ENCODE peak calls at places on chromosomes 7 and 10, in nine cellular contexts. Y is GM10248, E is cardiac fibroblast, Z is GM12865, X is spleen, M is left ventricle myocardium inferior, L is Peyer's patch, K is left lung, C is fibroblast of lung. B is an unnamed sample.

GRCh38 chr7:128392446-128393327 is 17.1 kb downstream of the IMPDH1 start:
- DNase-seq in Y (no peak), E (no peak), Z (no peak), X (no peak), M (no peak), L (no peak), K (peak), C (no peak), B (no peak)

GRCh38 chr10:56805022-56805421 is 444.0 kb upstream of the ZWINT start:
- DNase-seq in Y (no peak), E (no peak), Z (no peak), X (no peak), M (no peak), L (no peak), K (no peak), C (no peak), B (no peak)

GRCh38 chr10:69901022-69901421 is 99.3 kb downstream of the COL13A1 start:
- DNase-seq in Y (no peak), E (no peak), Z (no peak), X (no peak), M (no peak), L (no peak), K (no peak), C (no peak), B (no peak)

GRCh38 chr10:3100856-3101640 is 33.7 kb downstream of the PFKP start:
- DNase-seq in Y (no peak), E (no peak), Z (no peak), X (no peak), M (no peak), L (no peak), K (no peak), C (no peak), B (no peak)

GRCh38 chr10:541750-542371 is 147.6 kb downstream of the DIP2C start:
- DNase-seq in Y (peak), E (no peak), Z (peak), X (peak), M (peak), L (no peak), K (no peak), C (no peak), B (no peak)

GRCh38 chr7:2521952-2522591 is 2.5 kb downstream of the LFNG start:
- DNase-seq in Y (no peak), E (no peak), Z (peak), X (peak), M (peak), L (peak), K (peak), C (peak), B (peak)

GRCh38 chr10:123821136-123821535 is 70.5 kb downstream of the CPXM2 start:
- DNase-seq in Y (no peak), E (no peak), Z (no peak), X (no peak), M (no peak), L (no peak), K (no peak), C (no peak), B (no peak)

GRCh38 chr10:3995302-3996210 is 210.5 kb upstream of the KLF6 start:
- DNase-seq in Y (no peak), E (peak), Z (no peak), X (no peak), M (no peak), L (no peak), K (no peak), C (peak), B (peak)

GRCh38 chr10:124217906-124218769 is 124.7 kb upstream of the CHST15 start:
- DNase-seq in Y (no peak), E (no peak), Z (no peak), X (no peak), M (no peak), L (no peak), K (no peak), C (no peak), B (no peak)

GRCh38 chr10:44769449-44769848 is 141.7 kb upstream of the TMEM72 start:
- DNase-seq in Y (no peak), E (no peak), Z (no peak), X (no peak), M (no peak), L (no peak), K (no peak), C (no peak), B (no peak)

GRCh38 chr10:23065549-23065948 is 29.8 kb upstream of the MSRB2 start:
- DNase-seq in Y (no peak), E (peak), Z (no peak), X (no peak), M (peak), L (peak), K (peak), C (peak), B (peak)

GRCh38 chr10:70296406-70296899 is 12.6 kb upstream of the NPFFR1 start:
- DNase-seq in Y (no peak), E (peak), Z (no peak), X (peak), M (peak), L (no peak), K (peak), C (peak), B (peak)

DNA sequence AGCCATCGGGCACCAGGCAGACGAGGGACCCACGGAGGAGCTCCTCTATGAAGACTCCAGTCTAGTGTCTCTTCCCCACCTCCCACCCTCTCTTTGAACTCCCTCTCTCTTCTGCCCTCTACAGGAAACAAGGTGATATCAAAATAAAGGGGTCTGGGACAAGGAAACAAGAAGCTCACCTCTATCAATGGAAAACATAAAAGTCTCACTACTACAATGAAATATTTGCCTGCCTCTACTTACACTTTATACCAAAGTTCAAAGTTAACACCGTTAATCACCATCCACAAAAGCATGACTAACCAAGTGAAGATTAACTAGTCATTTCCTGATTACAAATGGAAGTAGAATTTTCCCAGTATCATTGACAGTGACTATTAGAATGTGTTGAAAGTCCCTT is 82.2 kb downstream of the PARD3 start:
- DNase-seq in Y (no peak), E (no peak), Z (peak), X (no peak), M (no peak), L (no peak), K (no peak), C (peak), B (no peak)
- TF ChIP-seq CTCF in Y (peak), E (peak), Z (peak), X (no peak), M (no peak), L (no peak), K (no peak), C (no peak), B (peak)

GRCh38 chr10:93596539-93596938 is 4.5 kb downstream of the RBP4 start:
- DNase-seq in Y (no peak), E (no peak), Z (no peak), X (no peak), M (no peak), L (no peak), K (no peak), C (no peak), B (no peak)
- TF ChIP-seq CTCF in Y (no peak), E (no peak), Z (no peak), X (no peak), M (no peak), L (no peak), K (no peak), C (no peak), B (peak)

DNA sequence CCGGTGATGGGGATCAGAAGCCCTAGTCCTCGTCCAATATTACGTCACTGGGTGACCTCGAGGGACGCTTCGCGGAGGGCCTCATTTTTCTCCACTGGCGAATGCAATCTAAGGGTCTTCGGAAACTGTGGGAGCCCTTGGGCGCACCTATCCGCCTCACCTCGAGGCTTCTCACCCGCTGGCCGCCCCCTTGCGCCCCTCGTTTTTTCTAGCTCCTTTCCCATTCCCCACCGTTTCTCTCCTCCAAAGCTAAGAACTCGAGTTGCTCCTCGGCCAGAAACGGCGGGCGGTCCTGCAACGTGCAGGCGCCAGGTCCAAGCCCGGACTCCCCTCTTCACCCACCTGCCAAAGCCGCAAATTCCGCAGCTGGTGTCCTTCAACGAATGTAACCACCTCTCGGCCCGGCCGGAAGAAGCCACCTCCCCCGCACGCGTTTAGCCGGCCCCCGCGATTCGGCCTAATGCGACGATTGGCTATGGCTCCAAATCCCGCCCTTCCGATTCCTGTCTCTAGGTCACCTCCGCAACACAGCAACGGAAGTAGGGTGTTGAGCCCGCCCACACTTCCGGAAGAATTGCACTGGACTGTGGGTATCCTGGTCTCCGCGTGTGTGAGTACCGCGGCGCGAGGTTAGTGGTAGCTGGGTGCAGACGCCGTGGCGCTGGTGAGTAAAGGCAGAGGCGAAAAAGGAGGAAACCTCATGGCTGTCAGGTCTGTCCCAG is at the start of the genes ATP5MK and PDCD11:
- DNase-seq in Y (peak), E (peak), Z (peak), X (peak), M (peak), L (peak), K (peak), C (peak), B (peak)
- TF ChIP-seq CTCF in Y (no peak), E (peak), Z (no peak), X (no peak), M (peak), L (no peak), K (no peak), C (peak), B (peak)

GRCh38 chr7:78398576-78398975 is 600.0 kb downstream of the PHTF2 start:
- DNase-seq in Y (no peak), E (no peak), Z (no peak), X (no peak), M (no peak), L (no peak), K (no peak), C (no peak), B (no peak)

GRCh38 chr7:78398081-78398480 is 599.5 kb downstream of the PHTF2 start:
- DNase-seq in Y (no peak), E (no peak), Z (no peak), X (no peak), M (no peak), L (no peak), K (no peak), C (no peak), B (no peak)

GRCh38 chr7:78400038-78400437 is 601.5 kb downstream of the PHTF2 start:
- DNase-seq in Y (no peak), E (no peak), Z (no peak), X (no peak), M (no peak), L (no peak), K (no peak), C (no peak), B (no peak)

GRCh38 chr7:78396190-78396589 is 597.6 kb downstream of the PHTF2 start:
- DNase-seq in Y (no peak), E (no peak), Z (no peak), X (no peak), M (no peak), L (no peak), K (no peak), C (no peak), B (no peak)

DNA sequence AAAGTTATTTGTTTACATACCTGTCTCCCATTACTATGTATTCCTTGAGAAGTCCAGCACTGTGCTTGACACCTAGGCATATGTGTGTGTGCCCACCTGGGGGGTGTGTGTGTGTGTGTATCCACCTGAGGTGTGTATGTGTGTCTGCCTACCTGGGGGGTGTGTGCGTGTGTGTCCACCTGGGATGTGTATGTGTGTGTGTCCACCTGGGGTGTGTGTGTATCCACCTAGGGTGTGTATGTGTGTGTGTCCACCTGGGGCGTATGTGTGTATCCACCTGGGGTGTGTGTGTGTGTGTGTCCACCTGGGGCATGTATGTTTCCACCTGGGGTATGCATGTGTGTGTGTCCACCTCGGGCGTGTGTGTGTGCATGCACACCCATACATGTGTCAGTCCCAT is 603.5 kb downstream of the PHTF2 start:
- DNase-seq in Y (no peak), E (no peak), Z (no peak), X (no peak), M (no peak), L (no peak), K (no peak), C (no peak), B (no peak)
- TF ChIP-seq CTCF in Y (no peak), E (no peak), Z (no peak), X (no peak), M (no peak), L (no peak), K (no peak), C (no peak), B (no peak)

DNA sequence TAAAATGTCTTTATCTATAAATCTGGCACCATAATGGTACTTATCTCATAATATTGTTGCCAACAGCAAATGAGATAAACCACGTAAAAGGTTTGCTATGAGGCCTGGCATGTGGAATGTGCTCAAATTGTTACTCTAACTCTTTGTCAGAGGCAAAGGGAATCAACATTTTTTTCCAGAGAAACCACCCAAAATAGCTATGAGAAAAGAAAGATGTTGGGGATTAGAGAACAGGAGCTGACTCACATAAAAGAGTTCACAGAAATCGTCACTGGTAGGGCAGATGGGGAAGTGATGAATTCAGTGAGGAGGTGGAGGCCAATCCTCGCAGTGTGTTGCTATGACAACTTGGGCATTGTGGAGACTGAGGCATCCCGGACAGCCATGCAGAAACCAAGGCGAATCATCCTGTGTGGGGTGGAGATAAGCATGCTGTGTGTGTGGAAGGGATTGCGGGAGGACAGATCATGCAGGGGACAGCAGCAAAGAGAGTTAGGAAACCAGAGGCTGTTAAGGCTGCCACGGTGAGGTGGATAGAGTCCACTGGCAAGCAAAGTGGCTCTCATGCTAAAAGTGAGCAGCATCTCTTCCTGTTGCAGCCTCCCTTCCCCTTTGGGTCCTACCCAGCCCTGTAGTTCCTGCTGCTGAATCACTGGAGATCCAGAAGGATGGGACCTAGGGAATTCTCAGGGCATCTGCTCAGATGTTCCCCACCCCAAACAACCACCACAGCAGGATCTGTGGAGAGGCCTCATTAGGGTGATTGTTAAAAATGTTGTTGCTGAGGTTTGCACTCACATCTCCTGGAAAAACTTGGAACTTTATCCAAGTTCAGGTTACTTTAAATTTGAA is 103.9 kb downstream of the CUBN start:
- DNase-seq in Y (no peak), E (peak), Z (peak), X (no peak), M (no peak), L (no peak), K (peak), C (peak), B (peak)
- TF ChIP-seq CTCF in Y (no peak), E (no peak), Z (no peak), X (no peak), M (no peak), L (no peak), K (no peak), C (no peak), B (no peak)

GRCh38 chr10:97120370-97120769 is 65.4 kb downstream of the SLIT1 start:
- DNase-seq in Y (no peak), E (no peak), Z (no peak), X (peak), M (no peak), L (no peak), K (no peak), C (no peak), B (no peak)

GRCh38 chr10:97116534-97117162 is 69.1 kb downstream of the SLIT1 start:
- DNase-seq in Y (no peak), E (no peak), Z (no peak), X (peak), M (no peak), L (no peak), K (no peak), C (no peak), B (no peak)

GRCh38 chr10:97115846-97116245 is 69.9 kb downstream of the SLIT1 start:
- DNase-seq in Y (no peak), E (no peak), Z (no peak), X (no peak), M (no peak), L (no peak), K (no peak), C (no peak), B (no peak)

GRCh38 chr10:97119058-97119832 is 66.5 kb downstream of the SLIT1 start:
- DNase-seq in Y (no peak), E (no peak), Z (no peak), X (peak), M (no peak), L (no peak), K (no peak), C (no peak), B (no peak)

DNA sequence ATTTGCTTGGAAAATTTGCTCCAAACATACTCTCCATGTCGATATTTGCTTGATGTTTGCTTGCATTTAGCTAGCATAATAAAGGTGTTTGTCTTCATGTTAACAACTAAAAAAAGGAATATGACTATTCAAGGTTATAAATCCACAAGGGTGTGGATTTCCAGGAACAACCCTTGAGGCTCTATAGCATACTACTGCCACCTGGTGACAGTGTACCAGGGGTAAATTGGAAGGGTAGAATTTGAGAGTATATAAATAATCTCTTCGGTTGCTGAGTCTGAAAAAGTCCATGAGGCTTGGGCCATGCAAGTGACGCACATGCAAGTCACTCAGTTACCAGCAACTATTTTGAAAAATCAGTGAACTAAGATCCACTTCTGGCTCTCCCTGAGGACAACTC is 68.4 kb downstream of the SLIT1 start:
- DNase-seq in Y (no peak), E (no peak), Z (no peak), X (no peak), M (no peak), L (no peak), K (no peak), C (no peak), B (no peak)
- TF ChIP-seq CTCF in Y (no peak), E (no peak), Z (peak), X (peak), M (peak), L (peak), K (peak), C (peak), B (peak)

GRCh38 chr10:133537551-133538545 is 10.7 kb downstream of the CYP2E1 start:
- DNase-seq in Y (no peak), E (no peak), Z (no peak), X (no peak), M (no peak), L (no peak), K (no peak), C (no peak), B (no peak)
- TF ChIP-seq CTCF in Y (no peak), E (no peak), Z (no peak), X (no peak), M (no peak), L (no peak), K (no peak), C (no peak), B (no peak)

B was measured in HFFc6.